ENCODE peak calls at places on chromosome X, in four cellular contexts. T is HepG2, M is K562, D is A549. Q is an unnamed sample.

GRCh38 chrX:113473418-113473817 is 632.8 kb upstream of the AMOT start:
- DNase-seq in T (no peak), M (no peak), D (no peak), Q (no peak)

GRCh38 chrX:111123125-111123524 is 27.1 kb downstream of the PAK3 start:
- DNase-seq in M (no peak), T (no peak), D (no peak), Q (no peak)

GRCh38 chrX:108511721-108512120 is 72.1 kb downstream of the COL4A5 start:
- DNase-seq in T (no peak), M (no peak), D (no peak), Q (no peak)

GRCh38 chrX:18389968-18390367 is 35.4 kb upstream of the CDKL5 start:
- DNase-seq in M (no peak), T (no peak), D (peak; percentile 30), Q (no peak)

GRCh38 chrX:105647749-105648148 is 174.6 kb upstream of the NRK start:
- DNase-seq in D (no peak), T (no peak), M (no peak), Q (no peak)

GRCh38 chrX:76427560-76428242 is at the start of gene MAGEE1:
- DNase-seq in D (peak; percentile 50), M (peak; percentile 67), T (peak; percentile 34), Q (peak; percentile 75)

GRCh38 chrX:45187731-45188130 is 12.9 kb downstream of the DIPK2B start:
- DNase-seq in M (no peak), D (no peak), T (no peak), Q (no peak)

GRCh38 chrX:13694359-13694758 is 5.4 kb downstream of the RAB9A start:
- DNase-seq in M (no peak), D (no peak), T (no peak), Q (no peak)

GRCh38 chrX:122739770-122740169 is 444.3 kb upstream of the GRIA3 start:
- DNase-seq in T (peak; percentile 0), M (no peak), D (no peak), Q (no peak)

GRCh38 chrX:112270991-112271390 is 188.4 kb upstream of the TRPC5 start:
- DNase-seq in D (no peak), T (no peak), M (no peak), Q (no peak)

GRCh38 chrX:81259008-81259713 is 57.3 kb downstream of the SH3BGRL start:
- DNase-seq in D (no peak), M (no peak), T (no peak), Q (no peak)

GRCh38 chrX:11533211-11533651 is 132.5 kb downstream of the ARHGAP6 start:
- DNase-seq in D (peak; percentile 22), M (peak; percentile 57), T (peak; percentile 68), Q (no peak)

GRCh38 chrX:19888419-19888879 is 1.0 kb upstream of the SH3KBP1 start:
- DNase-seq in D (peak; percentile 84), M (peak; percentile 24), T (peak; percentile 78), Q (no peak)

GRCh38 chrX:80876877-80877276 is 67.2 kb upstream of the BRWD3 start:
- DNase-seq in D (peak; percentile 5), M (no peak), T (peak; percentile 7), Q (no peak)

GRCh38 chrX:39928704-39929439 is 168.9 kb downstream of the BCOR start:
- DNase-seq in M (no peak), D (peak; percentile 61), T (no peak), Q (no peak)

GRCh38 chrX:12804655-12805054 is 13.4 kb downstream of the PRPS2 start:
- DNase-seq in T (no peak), D (no peak), M (no peak), Q (no peak)

GRCh38 chrX:20414066-20414465 is 147.4 kb upstream of the RPS6KA3 start:
- DNase-seq in D (no peak), T (no peak), M (no peak), Q (no peak)

GRCh38 chrX:36071064-36071463 is 151.5 kb downstream of the CFAP47 start:
- DNase-seq in D (no peak), T (no peak), M (no peak), Q (no peak)

GRCh38 chrX:130834149-130834548 is 68.9 kb downstream of the ENOX2 start:
- DNase-seq in T (no peak), M (no peak), D (no peak), Q (peak; percentile 14)

GRCh38 chrX:66043584-66043983 is 3.7 kb upstream of the VSIG4 start:
- DNase-seq in M (no peak), D (no peak), T (no peak), Q (no peak)

GRCh38 chrX:3346436-3347329 is at the start of gene MXRA5:
- DNase-seq in D (no peak), T (no peak), M (no peak), Q (peak; percentile 62)

GRCh38 chrX:40933132-40934078 is 151.8 kb upstream of the USP9X start:
- DNase-seq in T (no peak), D (no peak), M (peak; percentile 14), Q (no peak)

GRCh38 chrX:45517090-45517973 is 316.7 kb upstream of the DIPK2B start:
- DNase-seq in T (peak; percentile 16), M (no peak), D (no peak), Q (no peak)

GRCh38 chrX:9663216-9663615 is 102.4 kb downstream of the GPR143 start:
- DNase-seq in M (no peak), T (no peak), D (no peak), Q (no peak)

GRCh38 chrX:19678941-19679340 is 163.6 kb upstream of the MAP3K15 start:
- DNase-seq in T (no peak), M (no peak), D (no peak), Q (no peak)

GRCh38 chrX:132758778-132759177 is 199.7 kb downstream of the HS6ST2 start:
- DNase-seq in T (no peak), D (no peak), M (no peak), Q (no peak)

DNA sequence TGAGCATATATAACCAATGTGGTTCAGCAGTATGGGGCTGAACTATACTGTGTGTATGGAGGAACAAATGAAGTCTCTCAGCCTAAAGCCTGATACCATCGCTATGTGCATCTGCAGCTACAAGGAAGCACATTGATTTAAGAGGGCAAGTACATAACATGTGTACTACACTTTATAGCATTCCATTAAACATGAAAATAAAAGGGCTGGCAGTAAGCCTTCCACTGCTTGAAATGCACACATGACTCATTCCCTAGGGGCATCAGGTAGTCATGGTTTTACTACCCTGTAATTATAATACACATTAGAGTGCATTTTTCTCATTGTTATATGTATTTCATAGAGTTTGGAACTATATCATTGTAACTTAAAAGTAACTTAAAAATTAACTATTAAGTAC is 51.2 kb downstream of the SMARCA1 start:
- DNase-seq in M (no peak), D (no peak), T (no peak), Q (no peak)
- TF ChIP-seq HMGXB4 in M (no peak), D (no peak), T (no peak), Q (no peak)

GRCh38 chrX:128106630-128107029 is 54.4 kb upstream of the ACTRT1 start:
- DNase-seq in T (peak; percentile 3), M (no peak), D (peak; percentile 0), Q (peak; percentile 10)
- TF ChIP-seq HMGXB4 in T (no peak), M (no peak), D (no peak), Q (no peak)

GRCh38 chrX:85561216-85561615 is 181.8 kb upstream of the POF1B start:
- DNase-seq in D (no peak), M (no peak), T (no peak), Q (no peak)
- TF ChIP-seq HMGXB4 in D (no peak), M (no peak), T (no peak), Q (no peak)

DNA sequence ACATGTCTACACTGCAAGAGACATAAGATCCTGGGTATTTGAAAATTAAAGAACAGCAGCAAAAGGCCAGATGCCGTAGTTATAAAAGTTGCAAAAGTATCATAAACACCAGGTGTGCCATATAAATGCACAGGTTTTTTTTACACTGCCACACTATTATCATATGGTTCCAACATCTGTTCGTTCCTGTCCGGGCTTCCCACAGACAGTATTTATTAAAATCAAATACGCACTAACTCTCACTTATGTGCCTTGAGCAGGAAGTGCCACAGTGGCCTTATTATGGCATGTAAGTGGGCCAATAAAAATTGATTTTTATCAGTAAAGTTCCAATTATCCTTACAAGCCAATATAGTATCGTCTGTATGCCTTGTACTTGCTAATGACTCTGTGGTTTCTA is 873.2 kb downstream of the RPA4 start:
- DNase-seq in D (no peak), M (no peak), T (no peak), Q (no peak)
- TF ChIP-seq HMGXB4 in D (no peak), M (no peak), T (no peak), Q (no peak)

GRCh38 chrX:150551963-150552362 is 16.5 kb upstream of the MTM1 start:
- DNase-seq in T (no peak), D (no peak), M (no peak), Q (no peak)
- TF ChIP-seq HMGXB4 in T (no peak), D (no peak), M (no peak), Q (no peak)

DNA sequence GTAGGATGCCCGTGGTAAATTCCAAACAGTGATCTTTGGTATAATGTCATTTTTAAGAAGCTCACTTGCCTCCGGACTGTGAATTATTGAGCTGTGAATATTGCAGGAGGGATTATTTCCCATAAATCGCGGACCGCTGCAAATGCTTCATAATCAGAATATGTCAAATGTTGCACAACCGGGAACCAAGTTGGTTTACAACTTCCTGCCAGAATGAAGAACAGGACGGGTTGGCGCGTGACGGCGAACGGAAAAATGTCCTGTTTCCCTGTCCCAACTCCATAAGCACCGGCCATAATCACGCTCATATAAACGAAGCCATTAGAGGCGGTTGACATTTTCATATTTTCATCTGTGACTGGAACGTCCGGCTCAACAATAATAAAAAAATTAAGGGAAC is 67.7 kb downstream of the SHOX start:
- DNase-seq in D (no peak), M (no peak), T (no peak), Q (no peak)
- TF ChIP-seq HMGXB4 in D (no peak), M (no peak), T (no peak), Q (no peak)

GRCh38 chrX:32524385-32524784 is 687.0 kb downstream of the DMD start:
- DNase-seq in M (no peak), D (no peak), T (no peak), Q (no peak)
- TF ChIP-seq HMGXB4 in M (no peak), D (no peak), T (no peak), Q (no peak)